ENCODE peak calls at places on chromosome 1, in eight cellular contexts. L is transverse colon, U is SK-N-SH, M is upper lobe of left lung, O is esophagus muscularis mucosa, Y is K562, J is suprapubic skin, F is H1. R is an unnamed sample.

GRCh38 chr1:197016751-197017150 is 39.4 kb downstream of the CFHR5 start:
- DNase-seq in L (no peak), U (no peak), M (no peak), O (no peak), Y (no peak), J (no peak), F (no peak), R (no peak)

GRCh38 chr1:41357451-41358151 is 3.6 kb upstream of the FOXO6 start:
- DNase-seq in L (no peak), U (peak; percentile 56), M (peak; percentile 16), O (no peak), Y (peak; percentile 22), J (peak; percentile 46), F (peak; percentile 48), R (no peak)

GRCh38 chr1:171663036-171663853 is 10.8 kb upstream of the MYOC start:
- DNase-seq in L (no peak), U (no peak), M (no peak), O (no peak), Y (no peak), J (no peak), F (no peak), R (no peak)

GRCh38 chr1:68959631-68960030 is 462.7 kb upstream of the DEPDC1 start:
- DNase-seq in L (no peak), U (no peak), M (no peak), O (no peak), Y (no peak), J (no peak), F (no peak), R (no peak)

GRCh38 chr1:247445775-247446364 is 12.0 kb downstream of the OR2B11 start:
- DNase-seq in L (no peak), U (no peak), M (peak; percentile 72), O (no peak), Y (no peak), J (no peak), F (no peak), R (no peak)

GRCh38 chr1:186683637-186684410 is 3.6 kb upstream of the PTGS2 start:
- DNase-seq in L (no peak), U (no peak), M (no peak), O (no peak), Y (no peak), J (no peak), F (no peak), R (no peak)

GRCh38 chr1:226608699-226609505 is 60.3 kb downstream of the STUM start:
- DNase-seq in L (peak; percentile 74), U (peak; percentile 84), M (peak; percentile 57), O (no peak), Y (peak; percentile 81), J (no peak), F (peak; percentile 88), R (peak; percentile 78)

GRCh38 chr1:203038217-203038741 is 12.0 kb downstream of the PPFIA4 start:
- DNase-seq in L (peak; percentile 18), U (no peak), M (no peak), O (no peak), Y (no peak), J (no peak), F (no peak), R (peak; percentile 84)

GRCh38 chr1:109011335-109011734 is 30.6 kb downstream of the WDR47 start:
- DNase-seq in L (no peak), U (no peak), M (no peak), O (no peak), Y (no peak), J (no peak), F (no peak), R (no peak)

GRCh38 chr1:243917177-243917862 is 67.3 kb upstream of the AKT3 start:
- DNase-seq in L (peak; percentile 15), U (peak; percentile 82), M (no peak), O (no peak), Y (no peak), J (no peak), F (peak; percentile 74), R (peak; percentile 71)

GRCh38 chr1:157158967-157159366 is 20.8 kb upstream of the ETV3 start:
- DNase-seq in L (no peak), U (no peak), M (no peak), O (no peak), Y (no peak), J (no peak), F (no peak), R (no peak)

GRCh38 chr1:108556501-108556900 is 3.4 kb upstream of the EEIG2 start:
- DNase-seq in L (no peak), U (no peak), M (no peak), O (no peak), Y (no peak), J (no peak), F (no peak), R (no peak)

GRCh38 chr1:7970250-7970649 is 8.7 kb downstream of the PARK7 start:
- DNase-seq in L (no peak), U (no peak), M (no peak), O (no peak), Y (no peak), J (no peak), F (no peak), R (no peak)

GRCh38 chr1:7975212-7975865 is 13.8 kb downstream of the PARK7 start:
- DNase-seq in L (peak; percentile 80), U (peak; percentile 86), M (peak; percentile 72), O (no peak), Y (peak; percentile 87), J (peak; percentile 81), F (peak; percentile 90), R (peak; percentile 85)

GRCh38 chr1:7971024-7971423 is 9.5 kb downstream of the PARK7 start:
- DNase-seq in L (no peak), U (no peak), M (no peak), O (no peak), Y (no peak), J (no peak), F (no peak), R (no peak)

GRCh38 chr1:7973086-7973485 is 11.6 kb downstream of the PARK7 start:
- DNase-seq in L (no peak), U (no peak), M (no peak), O (no peak), Y (no peak), J (no peak), F (no peak), R (no peak)

GRCh38 chr1:7972285-7972684 is 10.8 kb downstream of the PARK7 start:
- DNase-seq in L (no peak), U (no peak), M (no peak), O (no peak), Y (no peak), J (no peak), F (no peak), R (no peak)
- H3K27ac ChIP-seq in L (no peak overlapping the region), U (no peak overlapping the region), M (no peak overlapping the region), O (no peak overlapping the region), Y (no peak overlapping the region), J (no peak overlapping the region), F (no peak overlapping the region), R (no peak overlapping the region)

GRCh38 chr1:159012495-159012894 is 2.8 kb downstream of the IFI16 start:
- DNase-seq in L (peak; percentile 15), U (no peak), M (peak; percentile 66), O (no peak), Y (no peak), J (no peak), F (no peak), R (no peak)

GRCh38 chr1:159014851-159015250 is 5.1 kb downstream of the IFI16 start:
- DNase-seq in L (no peak), U (no peak), M (no peak), O (no peak), Y (no peak), J (no peak), F (no peak), R (no peak)

GRCh38 chr1:159011701-159012100 is 2.0 kb downstream of the IFI16 start:
- DNase-seq in L (no peak), U (no peak), M (no peak), O (no peak), Y (no peak), J (no peak), F (no peak), R (no peak)

GRCh38 chr1:159014003-159014571 is 4.4 kb downstream of the IFI16 start:
- DNase-seq in L (no peak), U (no peak), M (no peak), O (no peak), Y (no peak), J (no peak), F (no peak), R (no peak)

DNA sequence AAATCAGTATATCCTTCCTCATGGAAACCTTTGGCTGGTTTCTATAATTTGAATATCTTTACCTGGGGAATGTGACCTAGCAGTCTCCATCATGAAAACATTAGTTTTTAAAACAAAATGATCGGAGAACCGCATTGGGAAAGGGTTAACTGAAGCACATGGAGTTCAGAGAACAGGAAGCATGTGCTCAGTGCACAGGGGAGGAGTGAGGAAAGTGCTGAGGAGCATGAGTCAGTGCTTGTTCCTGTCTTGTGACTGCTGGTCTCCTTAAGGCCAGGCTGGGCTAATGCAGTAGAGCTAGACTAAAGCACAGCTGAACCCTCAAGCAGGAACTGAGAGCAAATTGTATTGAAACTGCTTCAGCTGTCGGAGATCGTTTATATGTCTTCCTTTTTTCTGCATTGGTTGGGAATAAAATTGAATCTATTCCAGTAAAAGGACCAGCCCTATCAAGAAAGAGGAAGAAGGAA is 5.8 kb downstream of the IFI16 start:
- DNase-seq in L (peak; percentile 67), U (no peak), M (peak; percentile 90), O (no peak), Y (peak; percentile 72), J (peak; percentile 79), F (no peak), R (peak; percentile 83)
- TF ChIP-seq POLR2AphosphoS5 in L (peak; percentile 46), U (peak; percentile 63), M (peak; percentile 79), O (peak; percentile 73), Y (no peak), J (peak; percentile 61), F (no peak), R (no peak)

GRCh38 chr1:215891266-215891665 is 324.2 kb downstream of the KCTD3 start:
- DNase-seq in L (no peak), U (no peak), M (no peak), O (no peak), Y (no peak), J (no peak), F (no peak), R (no peak)
- TF ChIP-seq EP300 in L (no peak), U (no peak), M (no peak), O (no peak), Y (no peak), J (no peak), F (no peak), R (no peak)

GRCh38 chr1:212104586-212105282 is 69.2 kb downstream of the DTL start:
- DNase-seq in L (no peak), U (no peak), M (no peak), O (no peak), Y (no peak), J (no peak), F (no peak), R (no peak)
- H3K27ac ChIP-seq in L (peak overlapping the region; percentile 55), U (no peak overlapping the region), M (peak overlapping the region; percentile 49), O (no peak overlapping the region), Y (no peak overlapping the region), J (peak overlapping the region; percentile 18), F (peak overlapping the region; percentile 29), R (no peak overlapping the region)

DNA sequence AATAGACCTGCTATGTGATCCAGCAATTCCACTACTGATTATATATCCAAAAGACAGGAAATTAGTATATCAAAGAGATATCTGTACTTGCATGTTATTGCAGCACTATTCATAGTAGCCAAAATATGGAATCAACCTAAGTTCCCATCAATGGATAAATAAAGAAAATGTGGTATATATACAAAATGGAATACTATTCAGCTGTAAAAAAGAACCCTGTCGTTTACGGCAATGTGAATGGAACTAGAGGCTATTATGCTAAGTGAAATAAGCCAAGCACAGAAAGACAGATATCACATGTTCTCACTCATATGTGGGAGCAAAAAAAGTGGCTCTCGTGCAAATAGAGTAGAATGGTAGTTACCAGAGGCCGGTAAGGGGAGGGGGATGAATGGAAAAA is 9.2 kb downstream of the DNAH14 start:
- DNase-seq in L (no peak), U (no peak), M (no peak), O (no peak), Y (no peak), J (no peak), F (no peak), R (no peak)
- TF ChIP-seq POLR2AphosphoS5 in L (no peak), U (no peak), M (no peak), O (no peak), Y (no peak), J (no peak), F (no peak), R (no peak)